ENCODE peak calls at places on chromosomes 2 and 18, in six cellular contexts. O is CD8-positive, alpha-beta T cell; P is uterus; W is GM03348; E is tibial nerve; G is effector memory CD4-positive, alpha-beta T cell. N is an unnamed sample.

GRCh38 chr2:66440692-66441091 is 5.8 kb downstream of the MEIS1 start:
- DNase-seq in W (peak), O (no peak), E (no peak), G (no peak), P (peak), N (no peak)

GRCh38 chr2:84674586-84674985 is 158.3 kb downstream of the DNAH6 start:
- DNase-seq in W (no peak), O (no peak), E (no peak), G (no peak), P (no peak), N (no peak)

GRCh38 chr2:74267068-74267467 is 68.7 kb downstream of the MTHFD2 start:
- DNase-seq in E (no peak), O (peak), P (no peak), G (peak), W (no peak), N (peak)

GRCh38 chr2:210474776-210475175 is 1.8 kb downstream of the LANCL1 start:
- DNase-seq in W (no peak), P (no peak), O (no peak), G (no peak), E (no peak), N (no peak)

GRCh38 chr2:205763708-205764501 is 81.6 kb downstream of the NRP2 start:
- DNase-seq in O (no peak), E (peak), P (peak), G (no peak), W (peak), N (no peak)

GRCh38 chr18:59446012-59446411 is 86.9 kb upstream of the LMAN1 start:
- DNase-seq in W (peak), P (no peak), O (no peak), G (no peak), E (no peak), N (no peak)

GRCh38 chr18:49098386-49098785 is 147.6 kb upstream of the SMAD7 start:
- DNase-seq in O (no peak), P (no peak), G (no peak), W (no peak), E (no peak), N (no peak)

GRCh38 chr18:3514312-3515216 is 64.6 kb downstream of the TGIF1 start:
- DNase-seq in E (no peak), P (no peak), W (no peak), G (no peak), O (no peak), N (no peak)

GRCh38 chr2:47237375-47238357 is 82.6 kb upstream of the STPG4 start:
- DNase-seq in P (peak), O (no peak), G (no peak), W (peak), E (peak), N (no peak)

GRCh38 chr2:42804338-42804737 is 12.0 kb upstream of the HAAO start:
- DNase-seq in P (no peak), E (no peak), W (no peak), O (no peak), G (no peak), N (no peak)

N was measured in DND-41.